ENCODE peak calls at places on chromosome 21, in nine cellular contexts. N is GM12865, V is heart right ventricle, I is body of pancreas, T is fibroblast of lung, W is GM23338, U is MCF 10A, F is BJ, Y is endothelial cell. J is an unnamed sample.

GRCh38 chr21:32645261-32646182 is 33.3 kb upstream of the CFAP298 start:
- DNase-seq in T (no peak), N (no peak), I (no peak), V (no peak), F (no peak), W (peak), U (no peak), Y (peak), J (no peak)

GRCh38 chr21:20790113-20790512 is 208.1 kb upstream of the NCAM2 start:
- DNase-seq in W (peak), U (peak), T (no peak), N (no peak), F (no peak), Y (no peak), V (no peak), I (no peak), J (no peak)

GRCh38 chr21:37226356-37226920 is 40.7 kb downstream of the VPS26C start:
- DNase-seq in I (no peak), T (no peak), V (no peak), F (no peak), Y (no peak), U (no peak), N (no peak), W (no peak), J (no peak)

GRCh38 chr21:25568230-25568629 is 39.1 kb downstream of the MRPL39 start:
- DNase-seq in W (peak), V (peak), F (no peak), I (peak), U (no peak), Y (peak), T (peak), N (peak), J (no peak)

GRCh38 chr21:25776440-25776839 is 41.7 kb downstream of the GABPA start:
- DNase-seq in U (no peak), W (no peak), N (no peak), T (no peak), I (no peak), V (no peak), F (no peak), Y (no peak), J (no peak)

GRCh38 chr21:26840912-26841311 is 4.3 kb downstream of the ADAMTS1 start:
- DNase-seq in F (no peak), W (no peak), T (peak), V (peak), I (peak), Y (no peak), N (no peak), U (peak), J (no peak)

GRCh38 chr21:35179990-35180557 is 131.0 kb upstream of the RUNX1 start:
- DNase-seq in N (no peak), Y (no peak), W (no peak), U (peak), F (peak), I (no peak), V (no peak), T (peak), J (no peak)

GRCh38 chr21:34351786-34352241 is 12.0 kb upstream of the KCNE2 start:
- DNase-seq in F (no peak), T (peak), W (peak), Y (peak), U (peak), N (peak), I (peak), V (peak), J (peak)

GRCh38 chr21:20023199-20023598 is 975.0 kb upstream of the NCAM2 start:
- DNase-seq in Y (no peak), I (no peak), W (no peak), V (no peak), N (no peak), F (no peak), T (no peak), U (peak), J (no peak)

GRCh38 chr21:37659874-37660273 is 256.4 kb downstream of the KCNJ6 start:
- DNase-seq in N (no peak), V (no peak), U (no peak), F (no peak), W (no peak), T (no peak), Y (no peak), I (no peak), J (no peak)

GRCh38 chr21:31732891-31733520 is 1.1 kb upstream of the SCAF4 start:
- DNase-seq in N (peak), V (no peak), T (no peak), Y (no peak), W (peak), F (no peak), I (peak), U (no peak), J (no peak)

GRCh38 chr21:28138272-28138671 is 854.4 kb downstream of the LTN1 start:
- DNase-seq in T (peak), I (no peak), F (peak), N (no peak), W (no peak), Y (no peak), V (no peak), U (no peak), J (no peak)

GRCh38 chr21:46093668-46094400 is 4.1 kb upstream of the COL6A2 start:
- DNase-seq in F (no peak), V (peak), T (no peak), N (no peak), I (no peak), U (no peak), W (no peak), Y (no peak), J (peak)

GRCh38 chr21:28771790-28772501 is 220.7 kb downstream of the LTN1 start:
- DNase-seq in V (no peak), U (peak), I (no peak), T (peak), N (no peak), Y (no peak), F (peak), W (no peak), J (no peak)

GRCh38 chr21:36499578-36500471 is 19.9 kb upstream of the CLDN14 start:
- DNase-seq in V (no peak), U (peak), W (no peak), I (peak), F (peak), T (peak), Y (no peak), N (no peak), J (no peak)

GRCh38 chr21:32940079-32941014 is 85.4 kb upstream of the OLIG2 start:
- DNase-seq in Y (peak), I (peak), U (peak), N (peak), V (no peak), W (peak), T (peak), F (no peak), J (peak)

GRCh38 chr21:45892156-45892919 is 89.2 kb upstream of the COL6A1 start:
- DNase-seq in F (no peak), I (no peak), T (no peak), N (peak), W (no peak), V (no peak), U (no peak), Y (no peak), J (no peak)

GRCh38 chr21:46620846-46621245 is 14.6 kb upstream of the PRMT2 start:
- DNase-seq in N (no peak), Y (no peak), U (no peak), V (no peak), W (no peak), T (no peak), I (no peak), F (no peak), J (no peak)

GRCh38 chr21:31162079-31162699 is 123.9 kb upstream of the KRTAP19-8 start:
- DNase-seq in F (no peak), I (no peak), N (no peak), V (no peak), W (no peak), U (no peak), Y (no peak), T (no peak), J (no peak)

DNA sequence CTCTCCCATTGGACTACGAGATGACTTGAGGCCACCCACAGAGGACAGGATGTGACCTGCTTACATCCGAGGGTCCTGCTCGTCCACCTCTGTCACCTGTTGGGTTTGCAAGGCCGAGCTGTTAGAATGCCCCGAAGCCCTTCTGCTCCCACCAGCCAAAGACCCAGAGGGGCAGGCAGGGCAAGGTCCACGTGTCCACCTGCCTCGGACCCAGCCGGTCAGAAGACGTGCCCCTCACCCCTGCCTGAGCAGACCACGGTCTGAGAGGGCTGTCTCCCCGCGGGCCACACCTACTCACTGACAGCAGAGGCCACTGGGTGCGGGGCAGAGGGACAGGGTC is 30.3 kb upstream of the TRAPPC10 start:
- DNase-seq in W (peak), N (no peak), F (no peak), I (no peak), Y (no peak), T (no peak), V (no peak), U (no peak), J (no peak)
- TF ChIP-seq CTCF in W (no peak), N (no peak), F (no peak), I (no peak), Y (no peak), T (no peak), V (no peak), U (no peak), J (no peak)

GRCh38 chr21:39086547-39086946 is 96.7 kb downstream of the PSMG1 start:
- DNase-seq in T (no peak), F (no peak), V (no peak), I (no peak), Y (no peak), N (no peak), U (no peak), W (no peak), J (no peak)
- TF ChIP-seq CTCF in T (no peak), F (no peak), V (no peak), I (peak), Y (no peak), N (peak), U (no peak), W (peak), J (peak)

DNA sequence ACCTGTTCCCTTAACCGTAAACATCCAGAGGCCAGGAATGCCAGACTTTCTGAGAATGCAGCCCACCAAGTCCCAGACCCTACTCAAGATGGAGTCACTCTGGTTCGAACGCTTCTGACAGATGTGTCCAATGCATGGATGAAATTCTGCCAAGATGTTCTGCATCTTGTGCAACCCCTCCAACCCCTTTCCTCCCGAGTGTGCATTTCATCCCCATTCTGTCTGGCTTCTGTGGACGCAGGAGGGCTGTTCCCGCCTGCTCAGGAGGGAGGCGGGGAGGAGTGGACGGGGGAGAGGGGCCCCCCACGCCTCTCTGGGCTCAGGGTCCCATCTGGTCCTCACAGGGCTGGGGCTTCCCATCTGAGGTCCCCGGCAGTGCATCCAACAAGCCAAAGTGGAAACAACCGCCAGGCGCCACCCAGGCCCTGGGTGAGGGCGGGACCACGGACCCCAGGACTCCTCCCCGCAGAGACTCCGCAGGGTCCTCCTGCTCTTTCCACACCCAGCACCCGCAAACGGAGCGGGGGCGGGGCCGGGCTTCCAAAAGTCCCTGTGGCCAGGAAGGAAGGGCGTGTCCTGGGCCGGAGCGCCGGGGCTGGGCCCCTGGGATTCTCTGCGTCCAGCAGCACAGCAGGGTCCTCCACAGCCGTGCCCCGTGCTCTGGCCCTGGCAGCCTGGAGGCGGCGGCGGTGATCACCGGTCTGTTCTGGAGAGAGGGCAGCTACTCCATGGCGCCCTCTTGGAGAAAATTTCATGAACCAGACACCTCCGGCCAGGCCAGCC is 27.7 kb upstream of the SUMO3 start:
- DNase-seq in N (peak), W (peak), F (no peak), U (peak), I (peak), V (peak), Y (peak), T (peak), J (peak)
- TF ChIP-seq CTCF in N (peak), W (peak), F (peak), U (peak), I (peak), V (peak), Y (no peak), T (peak), J (peak)

GRCh38 chr21:42552407-42553336 is 39.0 kb downstream of the SLC37A1 start:
- DNase-seq in V (no peak), F (no peak), U (no peak), T (no peak), W (no peak), N (no peak), Y (no peak), I (no peak), J (no peak)

GRCh38 chr21:42555756-42556438 is 42.2 kb downstream of the SLC37A1 start:
- DNase-seq in U (no peak), F (no peak), V (no peak), T (no peak), Y (no peak), W (no peak), I (peak), N (no peak), J (no peak)

GRCh38 chr21:42550817-42551216 is 37.2 kb downstream of the SLC37A1 start:
- DNase-seq in T (no peak), V (no peak), Y (no peak), U (no peak), I (peak), F (no peak), W (peak), N (no peak), J (no peak)

GRCh38 chr21:42554251-42554937 is 40.7 kb downstream of the SLC37A1 start:
- DNase-seq in N (no peak), I (peak), F (no peak), W (peak), V (no peak), U (no peak), Y (no peak), T (no peak), J (no peak)

DNA sequence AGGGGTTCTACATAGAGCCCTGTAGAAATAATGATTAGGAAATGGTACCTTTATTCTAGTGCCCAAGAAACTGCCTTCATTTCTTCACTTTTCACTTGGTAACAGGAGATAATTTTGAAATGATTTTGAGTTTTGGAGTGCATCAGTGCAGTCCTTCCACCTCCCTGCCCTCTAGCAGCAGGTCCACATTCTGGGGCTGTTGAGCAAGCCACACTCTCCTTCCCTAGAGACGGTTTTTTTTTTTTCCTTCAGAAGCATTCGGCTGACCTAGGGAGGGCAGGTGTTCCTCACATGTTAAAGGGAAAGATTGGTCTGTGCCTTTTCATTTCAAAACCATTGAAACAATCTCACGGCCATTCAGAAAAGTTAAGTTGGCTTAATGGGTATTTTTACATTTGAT is 39.8 kb downstream of the SLC37A1 start:
- DNase-seq in U (no peak), Y (no peak), N (no peak), W (no peak), F (no peak), I (no peak), V (no peak), T (no peak), J (no peak)
- TF ChIP-seq CTCF in U (no peak), Y (no peak), N (no peak), W (no peak), F (no peak), I (no peak), V (no peak), T (no peak), J (peak)

DNA sequence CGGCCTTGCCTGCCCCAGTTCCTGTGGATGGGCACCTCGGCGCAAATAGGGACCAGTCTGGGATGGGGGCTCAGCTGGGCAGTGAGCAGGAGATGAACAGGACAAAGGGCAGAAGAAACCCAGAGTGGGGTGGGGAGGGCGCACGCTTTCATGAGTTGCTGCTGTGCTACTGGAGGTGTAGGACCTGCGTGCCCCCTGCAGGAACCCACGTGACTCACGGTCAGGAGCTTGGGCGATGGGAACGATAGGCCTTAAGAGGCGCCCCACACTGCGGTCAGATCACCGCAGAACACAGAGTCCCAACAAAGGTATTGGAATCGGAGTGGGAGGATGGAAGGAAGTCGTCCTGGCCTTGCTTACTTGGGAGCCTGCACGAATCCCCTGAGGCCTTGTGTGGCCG is 17.2 kb downstream of the PRDM15 start:
- DNase-seq in W (peak), N (peak), Y (no peak), F (no peak), V (no peak), U (no peak), I (no peak), T (no peak), J (no peak)
- TF ChIP-seq CTCF in W (peak), N (peak), Y (no peak), F (no peak), V (no peak), U (no peak), I (no peak), T (no peak), J (no peak)

J was measured in GM10248.